ENCODE peak calls at places on chromosome 11, in five cellular contexts. A is AG20443; S is body of pancreas; P is stimulated activated CD4-positive, alpha-beta T cell treated with anti-CD3 and anti-CD28 coated beads, TNF-alpha, amount 100 ng/mL, for 24 hours; V is effector memory CD4-positive, alpha-beta T cell. F is an unnamed sample.

GRCh38 chr11:85815186-85815911 is 4.4 kb upstream of the SYTL2 start:
- DNase-seq in A (no peak), S (no peak), P (no peak), V (no peak), F (no peak)

GRCh38 chr11:10298342-10298741 is 4.3 kb upstream of the SBF2 start:
- DNase-seq in A (peak; percentile 47), P (no peak), V (peak; percentile 19), S (no peak), F (peak; percentile 25)

GRCh38 chr11:66142370-66143263 is 72.5 kb downstream of the PACS1 start:
- DNase-seq in P (no peak), V (no peak), A (peak; percentile 40), S (peak; percentile 11), F (no peak)

GRCh38 chr11:71977743-71978418 is 20.8 kb upstream of the IL18BP start:
- DNase-seq in V (no peak), P (peak; percentile 13), S (peak; percentile 69), A (peak; percentile 69), F (peak; percentile 32)

GRCh38 chr11:93054881-93055280 is 85.4 kb downstream of the MTNR1B start:
- DNase-seq in P (no peak), V (no peak), A (peak; percentile 70), S (no peak), F (no peak)

GRCh38 chr11:74749127-74749964 is 697 bp downstream of the RNF169 start:
- DNase-seq in A (peak; percentile 82), S (peak; percentile 64), P (no peak), V (peak; percentile 23), F (peak; percentile 34)

GRCh38 chr11:18723991-18724390 is 2.0 kb downstream of the IGSF22 start:
- DNase-seq in V (no peak), P (no peak), A (no peak), S (peak; percentile 49), F (no peak)

GRCh38 chr11:10490398-10491232 is 35.6 kb downstream of the AMPD3 start:
- DNase-seq in A (peak; percentile 98), P (no peak), S (peak; percentile 62), V (no peak), F (no peak)

GRCh38 chr11:134821422-134821821 is 409.4 kb upstream of the B3GAT1 start:
- DNase-seq in S (no peak), P (no peak), A (no peak), V (no peak), F (no peak)

GRCh38 chr11:74574563-74574962 is 17.8 kb upstream of the POLD3 start:
- DNase-seq in A (no peak), V (no peak), S (no peak), P (no peak), F (no peak)

GRCh38 chr11:64788321-64789215 is 10.2 kb upstream of the SF1 start:
- DNase-seq in V (no peak), P (no peak), A (no peak), S (no peak), F (no peak)

GRCh38 chr11:34354782-34355181 is 3.0 kb downstream of the ABTB2 start:
- DNase-seq in S (no peak), V (no peak), P (no peak), A (no peak), F (no peak)

GRCh38 chr11:83483808-83484207 is 197.6 kb upstream of the CCDC90B start:
- DNase-seq in A (no peak), P (no peak), V (no peak), S (no peak), F (no peak)

GRCh38 chr11:128839081-128839480 is 28.0 kb downstream of the KCNJ1 start:
- DNase-seq in S (no peak), A (no peak), P (no peak), V (no peak), F (no peak)

GRCh38 chr11:105189586-105189985 is 50.0 kb upstream of the CARD18 start:
- DNase-seq in P (no peak), S (no peak), A (peak; percentile 9), V (no peak), F (no peak)

GRCh38 chr11:117197516-117198456 is 1.4 kb upstream of the TAGLN start:
- DNase-seq in V (no peak), A (peak; percentile 53), P (no peak), S (peak; percentile 49), F (no peak)

GRCh38 chr11:13486926-13487660 is 8.7 kb downstream of the PTH start:
- DNase-seq in V (peak; percentile 57), S (peak; percentile 77), A (no peak), P (peak; percentile 29), F (peak; percentile 65)

GRCh38 chr11:46759196-46759595 is 40.2 kb downstream of the F2 start:
- DNase-seq in V (no peak), P (no peak), S (no peak), A (no peak), F (no peak)

GRCh38 chr11:11600288-11600687 is 21.5 kb downstream of the GALNT18 start:
- DNase-seq in V (no peak), S (no peak), P (no peak), A (no peak), F (no peak)

GRCh38 chr11:126992065-126992803 is 8.3 kb downstream of the KIRREL3 start:
- DNase-seq in V (no peak), A (peak; percentile 85), P (no peak), S (no peak), F (no peak)

GRCh38 chr11:11849127-11849746 is 7.5 kb downstream of the USP47 start:
- DNase-seq in S (peak; percentile 78), P (peak; percentile 23), A (peak; percentile 35), V (peak; percentile 29), F (peak; percentile 47)

F was measured in T-helper 9 cell.